ENCODE peak calls at places on chromosomes 4 and X, in seven cellular contexts. Z, O, W, Q, H, N and D are unnamed samples.

GRCh38 chr4:147361726-147362125 is 119.2 kb upstream of the EDNRA start:
- DNase-seq in W (peak; percentile 77), O (no peak), N (peak; percentile 80), H (peak; percentile 2), Z (no peak), Q (no peak), D (peak; percentile 93)

GRCh38 chrX:154840856-154841255 is 6.4 kb upstream of the SMIM9 start:
- DNase-seq in W (no peak), Z (no peak), Q (peak; percentile 16), N (peak; percentile 64), H (peak; percentile 4), O (no peak), D (peak; percentile 38)

GRCh38 chr4:101621120-101621519 is 169.4 kb upstream of the BANK1 start:
- DNase-seq in Q (no peak), O (no peak), Z (no peak), H (no peak), N (peak; percentile 83), W (no peak), D (no peak)

GRCh38 chr4:996030-996993 is 3.1 kb upstream of the SLC26A1 start:
- DNase-seq in N (no peak), O (no peak), H (no peak), W (no peak), Z (no peak), Q (no peak), D (no peak)

GRCh38 chr4:158209825-158210807 is at the start of gene TMEM144:
- DNase-seq in N (peak; percentile 98), Q (peak; percentile 79), H (peak; percentile 93), O (peak; percentile 93), W (peak; percentile 94), Z (peak; percentile 63), D (peak; percentile 93)

GRCh38 chrX:46649421-46650260 is 76.1 kb downstream of the CHST7 start:
- DNase-seq in Q (no peak), O (peak; percentile 69), N (peak; percentile 42), W (no peak), Z (no peak), H (no peak), D (no peak)

GRCh38 chr4:183563874-183564273 is 59.0 kb downstream of the ING2 start:
- DNase-seq in W (no peak), H (peak; percentile 70), Q (no peak), Z (no peak), N (peak; percentile 57), O (no peak), D (peak; percentile 81)

GRCh38 chr4:141571793-141572192 is 64.6 kb upstream of the IL15 start:
- DNase-seq in O (no peak), W (no peak), Q (no peak), Z (no peak), H (no peak), N (no peak), D (no peak)

GRCh38 chr4:533318-534100 is 34.5 kb downstream of the PIGG start:
- DNase-seq in Z (no peak), N (no peak), O (no peak), H (no peak), W (no peak), Q (no peak), D (no peak)

GRCh38 chr4:44558206-44558605 is 93.2 kb downstream of the YIPF7 start:
- DNase-seq in Z (no peak), N (no peak), W (no peak), O (no peak), Q (no peak), H (no peak), D (peak; percentile 26)

GRCh38 chrX:97315939-97316338 is 432.2 kb downstream of the RPA4 start:
- DNase-seq in Q (no peak), W (no peak), N (no peak), Z (no peak), O (peak; percentile 46), H (peak; percentile 10), D (no peak)

GRCh38 chrX:1453390-1453783 is 678 bp upstream of the ASMTL start:
- DNase-seq in H (no peak), O (no peak), W (no peak), Z (no peak), Q (no peak), N (no peak), D (no peak)

GRCh38 chr4:165631912-165632311 is 241.1 kb upstream of the TLL1 start:
- DNase-seq in Z (no peak), W (no peak), N (no peak), H (no peak), O (no peak), Q (no peak), D (peak; percentile 11)

GRCh38 chr4:13298655-13299054 is 185.5 kb downstream of the RAB28 start:
- DNase-seq in W (no peak), O (no peak), N (no peak), H (no peak), Q (peak; percentile 40), Z (no peak), D (peak; percentile 33)

GRCh38 chrX:2692221-2693122 is 1.4 kb downstream of the CD99 start:
- DNase-seq in Q (no peak), H (peak; percentile 86), Z (no peak), N (peak; percentile 70), W (peak; percentile 58), O (no peak), D (peak; percentile 85)

GRCh38 chr4:15729910-15730533 is 27.2 kb downstream of the BST1 start:
- DNase-seq in W (peak; percentile 26), Q (peak; percentile 45), Z (peak; percentile 29), O (no peak), H (peak; percentile 29), N (peak; percentile 62), D (peak; percentile 60)

GRCh38 chr4:52312722-52313121 is 261.6 kb downstream of the SPATA18 start:
- DNase-seq in W (no peak), N (no peak), O (peak; percentile 40), H (no peak), Q (no peak), Z (no peak), D (no peak)

DNA sequence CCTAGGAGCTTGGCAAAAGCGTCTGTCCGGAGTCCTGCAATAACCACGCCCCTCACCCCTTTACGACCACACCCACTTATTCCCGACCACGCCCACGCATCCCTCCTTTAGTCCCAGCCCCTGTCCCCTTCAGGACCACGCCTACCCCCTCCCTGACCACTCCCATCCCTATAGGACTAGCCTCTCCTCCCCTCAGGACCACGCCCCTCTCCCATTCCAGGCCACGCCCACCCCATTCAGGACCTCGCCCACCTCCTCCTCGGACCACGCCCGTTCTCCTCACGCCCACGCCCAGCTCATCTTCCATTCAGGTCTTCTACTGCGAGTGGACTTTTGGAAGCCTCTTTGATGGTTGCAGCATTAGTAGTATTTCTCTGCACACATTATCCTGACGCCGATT is 131.2 kb upstream of the STX18 start:
- DNase-seq in Z (peak; percentile 59), N (peak; percentile 88), Q (no peak), W (peak; percentile 69), O (peak; percentile 97), H (peak; percentile 32), D (peak; percentile 51)
- H3K9ac ChIP-seq in Z (no peak overlapping the region), N (no peak overlapping the region), Q (no peak overlapping the region), W (no peak overlapping the region), O (no peak overlapping the region), H (no peak overlapping the region), D (no peak overlapping the region)

DNA sequence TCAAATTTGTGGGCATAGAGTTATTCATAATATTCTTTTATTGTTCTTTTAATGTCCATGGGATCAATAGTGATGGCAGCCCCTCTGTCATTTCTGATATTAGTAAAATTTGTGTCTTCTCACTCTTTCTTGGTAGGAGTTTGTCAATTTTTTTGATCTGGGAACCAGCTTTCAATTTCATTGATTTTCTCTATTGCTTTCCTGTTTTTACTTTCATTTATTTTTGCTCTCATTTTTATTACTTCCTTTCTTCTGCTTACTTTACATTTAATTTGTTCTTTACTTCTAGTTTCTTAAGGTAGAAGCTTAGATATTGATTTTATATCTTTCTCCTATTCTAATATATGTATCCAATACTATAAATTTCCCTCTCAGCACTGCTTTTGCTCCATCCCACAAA is 40.7 kb downstream of the AWAT2 start:
- DNase-seq in H (no peak), W (no peak), Z (no peak), Q (no peak), N (no peak), O (no peak), D (no peak)
- H3K4me1 ChIP-seq in H (peaks cover 7% of the 10 kb centered on the region), W (no peaks in the 10 kb centered on the region), Z (peaks cover 6% of the 10 kb centered on the region), Q (no peaks in the 10 kb centered on the region), N (no peaks in the 10 kb centered on the region), O (no peaks in the 10 kb centered on the region), D (no peaks in the 10 kb centered on the region)

GRCh38 chr4:38132140-38132673 is 172.0 kb downstream of the PTTG2 start:
- DNase-seq in Z (no peak), O (no peak), W (peak; percentile 61), N (peak; percentile 99), Q (no peak), H (peak; percentile 82), D (peak; percentile 93)
- H3K9ac ChIP-seq in Z (no peak overlapping the region), O (no peak overlapping the region), W (peak overlapping the region; percentile 70), N (peak overlapping the region; percentile 84), Q (peak overlapping the region; percentile 74), H (no peak overlapping the region), D (no peak overlapping the region)

DNA sequence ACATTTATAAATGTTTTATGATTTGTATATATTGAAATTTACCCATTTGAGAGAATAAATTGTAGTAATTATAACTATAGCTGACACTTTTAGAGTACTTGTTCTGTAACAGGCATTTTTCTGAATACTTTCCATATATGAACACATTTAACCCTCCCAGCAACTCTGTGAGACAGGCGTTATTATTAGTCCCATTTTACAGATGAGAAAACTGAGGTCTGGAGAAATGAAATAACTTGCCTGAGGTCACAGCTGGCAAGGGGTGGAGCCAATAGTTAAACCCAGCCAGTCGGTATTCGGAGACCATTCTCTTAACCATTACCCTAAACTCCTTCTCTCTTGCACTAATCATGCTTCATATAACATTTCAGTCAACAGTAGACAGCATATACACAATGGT is 72.5 kb downstream of the LIMCH1 start:
- DNase-seq in O (no peak), H (no peak), Q (no peak), N (no peak), W (no peak), Z (no peak), D (no peak)
- H3K4me1 ChIP-seq in O (no peaks in the 10 kb centered on the region), H (peaks cover 15% of the 10 kb centered on the region), Q (no peaks in the 10 kb centered on the region), N (peaks cover 22% of the 10 kb centered on the region), W (peaks cover 4% of the 10 kb centered on the region), Z (peaks cover 10% of the 10 kb centered on the region), D (no peaks in the 10 kb centered on the region)

GRCh38 chrX:19373034-19373891 is 29.5 kb downstream of the PDHA1 start:
- DNase-seq in O (peak; percentile 45), N (no peak), Z (no peak), W (no peak), H (no peak), Q (no peak), D (no peak)

GRCh38 chrX:19375546-19375945 is 31.8 kb downstream of the PDHA1 start:
- DNase-seq in H (no peak), Z (no peak), W (no peak), Q (no peak), O (no peak), N (no peak), D (no peak)

GRCh38 chrX:19377799-19378198 is 34.1 kb downstream of the PDHA1 start:
- DNase-seq in Z (no peak), Q (no peak), W (no peak), H (no peak), O (no peak), N (no peak), D (no peak)

GRCh38 chrX:19372170-19373033 is 28.7 kb downstream of the PDHA1 start:
- DNase-seq in H (peak; percentile 50), O (peak; percentile 71), N (peak; percentile 78), Z (peak; percentile 53), Q (peak; percentile 32), W (peak; percentile 67), D (peak; percentile 66)
- H3K9ac ChIP-seq in H (peak overlapping the region; percentile 1), O (no peak overlapping the region), N (peak overlapping the region; percentile 70), Z (no peak overlapping the region), Q (no peak overlapping the region), W (no peak overlapping the region), D (peak overlapping the region; percentile 20)